ENCODE peak calls at places on chromosomes 2 and 18, in eight cellular contexts. Y is cardiac muscle cell; K is CD8-positive, alpha-beta T cell; G is stomach; E is astrocyte; C is Peyer's patch; S is AG09309; B is Caco-2. J is an unnamed sample.

GRCh38 chr18:13565228-13565627 is 161.1 kb downstream of the FAM210A start:
- DNase-seq in Y (no peak), K (no peak), G (no peak), E (no peak), C (no peak), S (no peak), B (no peak), J (no peak)

GRCh38 chr2:110800611-110801402 is 68.4 kb downstream of the ACOXL start:
- DNase-seq in Y (peak; percentile 77), K (no peak), G (no peak), E (no peak), C (no peak), S (no peak), B (no peak), J (no peak)

GRCh38 chr2:72147303-72147970 is at the start of gene CYP26B1:
- DNase-seq in Y (peak; percentile 70), K (peak; percentile 9), G (peak; percentile 26), E (no peak), C (peak; percentile 45), S (no peak), B (no peak), J (peak; percentile 90)

GRCh38 chr18:62738638-62739037 is 23.3 kb downstream of the PHLPP1 start:
- DNase-seq in Y (no peak), K (no peak), G (no peak), E (no peak), C (no peak), S (no peak), B (no peak), J (no peak)

GRCh38 chr2:177772529-177772928 is 300.0 kb downstream of the PDE11A start:
- DNase-seq in Y (peak; percentile 48), K (no peak), G (no peak), E (peak; percentile 13), C (no peak), S (no peak), B (peak; percentile 33), J (no peak)

GRCh38 chr2:121898483-121898882 is 143.0 kb downstream of the TSN start:
- DNase-seq in Y (no peak), K (no peak), G (no peak), E (peak; percentile 14), C (no peak), S (no peak), B (no peak), J (no peak)

GRCh38 chr18:22168360-22168921 is 948 bp upstream of the GATA6 start:
- DNase-seq in Y (peak; percentile 86), K (no peak), G (peak; percentile 72), E (no peak), C (peak; percentile 68), S (no peak), B (peak; percentile 76), J (peak; percentile 60)

GRCh38 chr2:240124651-240125030 is 11.5 kb downstream of the COPS9 start:
- DNase-seq in Y (no peak), K (no peak), G (peak; percentile 23), E (no peak), C (no peak), S (no peak), B (no peak), J (peak; percentile 16)

GRCh38 chr2:233062946-233063268 is 2.8 kb downstream of the INPP5D start:
- DNase-seq in Y (no peak), K (no peak), G (no peak), E (no peak), C (peak; percentile 45), S (no peak), B (no peak), J (no peak)

GRCh38 chr2:176122266-176122632 is 270 bp upstream of the HOXD9 start:
- DNase-seq in Y (no peak), K (no peak), G (no peak), E (no peak), C (no peak), S (no peak), B (no peak), J (peak; percentile 87)

GRCh38 chr2:42141687-42142475 is 27.3 kb upstream of the EML4 start:
- DNase-seq in Y (peak; percentile 30), K (no peak), G (peak; percentile 63), E (peak; percentile 93), C (peak; percentile 76), S (peak; percentile 88), B (peak; percentile 91), J (peak; percentile 34)

DNA sequence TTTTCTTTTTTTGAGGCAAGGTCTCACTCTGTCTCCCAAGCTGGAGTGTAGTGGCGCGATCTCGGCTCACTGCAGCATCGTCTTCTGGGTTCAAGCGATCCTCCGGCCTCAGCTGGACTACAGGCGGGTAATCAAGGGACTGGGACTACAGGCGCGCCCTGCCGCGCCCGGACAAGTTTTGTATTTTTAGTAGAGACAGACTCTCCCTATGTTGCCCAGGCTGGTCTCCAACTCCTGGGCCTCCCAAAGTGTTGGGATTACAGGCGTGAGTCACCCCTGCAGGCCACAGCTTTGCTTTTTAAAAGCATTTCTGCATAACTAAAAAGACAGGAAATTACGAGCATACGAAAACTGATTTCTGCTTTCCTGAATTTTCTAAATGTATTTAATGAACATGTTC is 891 bp upstream of the OSBPL1A start:
- DNase-seq in Y (no peak), K (no peak), G (no peak), E (peak; percentile 51), C (no peak), S (peak; percentile 20), B (peak; percentile 0), J (no peak)
- H3K4me3 ChIP-seq in Y (no peak overlapping the region), K (peak overlapping the region; percentile 51), G (peak overlapping the region; percentile 83), E (peak overlapping the region; percentile 57), C (no peak overlapping the region), S (peak overlapping the region; percentile 73), B (no peak overlapping the region), J (peak overlapping the region; percentile 40)

GRCh38 chr2:237689569-237690131 is 62.3 kb downstream of the LRRFIP1 start:
- DNase-seq in Y (no peak), K (no peak), G (peak; percentile 76), E (no peak), C (peak; percentile 54), S (no peak), B (no peak), J (no peak)
- H3K4me3 ChIP-seq in Y (no peak overlapping the region), K (no peak overlapping the region), G (no peak overlapping the region), E (no peak overlapping the region), C (no peak overlapping the region), S (no peak overlapping the region), B (no peak overlapping the region), J (no peak overlapping the region)

GRCh38 chr2:48435909-48436308 is 94.0 kb upstream of the STON1 start:
- DNase-seq in Y (no peak), K (no peak), G (no peak), E (peak; percentile 15), C (no peak), S (no peak), B (no peak), J (no peak)

GRCh38 chr2:48439102-48439501 is 90.9 kb upstream of the STON1 start:
- DNase-seq in Y (no peak), K (no peak), G (no peak), E (no peak), C (no peak), S (no peak), B (no peak), J (no peak)

GRCh38 chr2:48440103-48440390 is 89.9 kb upstream of the STON1 start:
- DNase-seq in Y (no peak), K (no peak), G (no peak), E (no peak), C (no peak), S (no peak), B (no peak), J (no peak)

GRCh38 chr2:48434101-48434500 is 95.9 kb upstream of the STON1 start:
- DNase-seq in Y (no peak), K (no peak), G (no peak), E (no peak), C (no peak), S (no peak), B (no peak), J (no peak)

DNA sequence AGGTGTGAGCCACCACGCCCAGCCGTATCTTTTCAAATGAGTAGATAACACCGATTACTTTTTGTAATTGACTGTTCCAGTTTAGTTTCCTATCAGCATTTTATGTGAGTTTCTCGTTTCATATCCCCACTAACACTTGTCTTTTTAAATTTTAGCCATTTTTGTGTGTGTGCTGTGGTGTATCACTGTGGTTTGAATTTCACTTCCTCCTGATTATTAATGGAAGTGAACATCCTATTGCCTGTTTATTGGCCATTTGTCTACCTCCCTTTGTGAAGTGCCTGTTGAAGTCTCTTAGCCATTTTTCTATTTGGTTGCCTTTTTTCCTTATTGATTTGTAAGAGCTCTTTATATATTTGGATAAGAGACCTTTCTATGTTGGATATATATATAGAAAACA is 91.7 kb upstream of the STON1 start:
- DNase-seq in Y (no peak), K (no peak), G (no peak), E (no peak), C (no peak), S (no peak), B (no peak), J (no peak)
- H3K4me3 ChIP-seq in Y (no peak overlapping the region), K (no peak overlapping the region), G (no peak overlapping the region), E (no peak overlapping the region), C (no peak overlapping the region), S (no peak overlapping the region), B (no peak overlapping the region), J (no peak overlapping the region)

DNA sequence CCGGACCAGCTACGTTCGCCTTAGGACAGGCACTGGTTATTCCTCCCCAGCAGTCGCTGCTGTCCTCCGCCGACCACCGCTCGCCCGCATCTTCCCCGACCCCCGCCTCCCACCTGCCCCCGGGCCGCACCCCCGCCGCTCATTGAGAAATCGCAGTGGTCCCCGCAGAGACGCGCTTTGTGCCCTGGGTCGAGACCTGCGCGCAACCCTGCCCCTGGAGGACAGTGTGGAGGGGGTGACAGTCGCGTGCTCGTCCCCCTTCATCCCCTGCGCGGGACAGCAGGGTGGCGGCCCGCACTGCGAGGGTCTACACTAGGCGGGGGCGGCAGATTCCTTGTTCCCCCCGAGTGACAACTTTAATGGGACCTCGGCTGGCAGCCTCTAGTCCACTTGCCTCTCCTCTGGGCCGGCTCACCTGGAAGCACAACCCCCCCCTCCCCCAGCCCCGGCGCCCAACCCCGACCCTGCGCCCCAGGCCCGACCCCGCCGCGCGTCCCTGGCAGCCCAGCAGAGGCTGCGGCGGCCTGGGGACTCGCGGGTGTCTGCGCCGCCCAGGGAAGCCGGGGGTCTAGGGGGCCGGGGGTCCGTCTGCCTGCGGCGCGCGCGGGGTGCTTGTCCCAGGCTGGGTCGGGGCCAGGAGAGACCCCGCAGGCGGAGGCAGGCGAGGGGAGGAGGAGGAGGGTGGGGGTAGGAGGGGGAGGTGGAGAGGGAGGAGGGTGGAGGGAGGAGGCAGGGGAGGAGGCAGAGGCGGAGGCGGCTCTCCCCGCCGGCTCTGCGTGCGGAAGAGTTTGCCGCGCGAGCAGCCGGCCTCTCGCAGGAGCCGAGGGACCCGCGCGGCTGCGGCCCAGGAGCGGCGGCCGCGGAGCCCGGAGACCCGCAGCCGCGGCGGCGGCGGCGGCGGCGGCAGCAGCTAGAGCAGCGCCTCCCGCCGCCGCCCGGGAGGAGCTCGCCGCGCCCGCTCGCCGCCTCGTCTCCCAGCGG is at the start of gene NPAS2:
- DNase-seq in Y (peak; percentile 69), K (no peak), G (peak; percentile 53), E (peak; percentile 26), C (peak; percentile 58), S (no peak), B (peak; percentile 23), J (peak; percentile 86)
- H3K4me3 ChIP-seq in Y (peak within 1 kb of the TSS; percentile 70), K (peak within 1 kb of the TSS; percentile 62), G (peak within 1 kb of the TSS; percentile 79), E (peak within 1 kb of the TSS; percentile 69), C (peak within 1 kb of the TSS; percentile 44), S (peak within 1 kb of the TSS; percentile 81), B (peak within 1 kb of the TSS; percentile 46), J (peak within 1 kb of the TSS; percentile 54)